ENCODE peak calls at places on chromosomes 12 and 14, in seven cellular contexts. O, C, W, B, V, R and J are unnamed samples.

GRCh38 chr12:29314421-29314820 is 66.6 kb downstream of the ERGIC2 start:
- DNase-seq in O (no peak), C (peak; percentile 69), W (no peak), B (peak; percentile 2), V (no peak), R (no peak), J (no peak)

GRCh38 chr12:48027183-48028002 is 23.1 kb upstream of the COL2A1 start:
- DNase-seq in O (no peak), C (no peak), W (no peak), B (no peak), V (no peak), R (no peak), J (no peak)

GRCh38 chr14:64804754-64805260 is 74.9 kb downstream of the SPTB start:
- DNase-seq in O (no peak), C (no peak), W (no peak), B (no peak), V (no peak), R (no peak), J (no peak)

GRCh38 chr14:95255487-95255886 is 64.2 kb downstream of the CLMN start:
- DNase-seq in O (peak; percentile 42), C (no peak), W (peak; percentile 84), B (no peak), V (no peak), R (peak; percentile 69), J (no peak)

GRCh38 chr14:90559811-90560492 is 163.1 kb downstream of the CALM1 start:
- DNase-seq in O (no peak), C (no peak), W (no peak), B (no peak), V (no peak), R (no peak), J (no peak)

GRCh38 chr14:24275524-24276139 is 4.2 kb upstream of the RABGGTA start:
- DNase-seq in O (no peak), C (no peak), W (no peak), B (no peak), V (no peak), R (no peak), J (no peak)

GRCh38 chr12:10165421-10165820 is 6.5 kb downstream of the OLR1 start:
- DNase-seq in O (no peak), C (no peak), W (no peak), B (no peak), V (no peak), R (no peak), J (no peak)

GRCh38 chr12:95637471-95638155 is 86.3 kb upstream of the USP44 start:
- DNase-seq in O (no peak), C (no peak), W (no peak), B (no peak), V (no peak), R (peak; percentile 81), J (peak; percentile 71)

GRCh38 chr14:22381751-22382150 is 207.3 kb downstream of the DAD1 start:
- DNase-seq in O (no peak), C (no peak), W (no peak), B (no peak), V (no peak), R (no peak), J (no peak)

GRCh38 chr14:105865904-105866840 is 339.8 kb downstream of the TMEM121 start:
- DNase-seq in O (no peak), C (no peak), W (no peak), B (no peak), V (no peak), R (no peak), J (no peak)

GRCh38 chr12:106564678-106565329 is 18.0 kb upstream of the RFX4 start:
- DNase-seq in O (no peak), C (no peak), W (no peak), B (no peak), V (no peak), R (no peak), J (no peak)

GRCh38 chr14:93778856-93779629 is 9.2 kb downstream of the PRIMA1 start:
- DNase-seq in O (no peak), C (no peak), W (no peak), B (no peak), V (no peak), R (no peak), J (no peak)

GRCh38 chr14:79972230-79972629 is 239.1 kb downstream of the DIO2 start:
- DNase-seq in O (no peak), C (no peak), W (no peak), B (no peak), V (no peak), R (peak; percentile 49), J (no peak)

GRCh38 chr14:28344381-28344780 is 422.2 kb upstream of the FOXG1 start:
- DNase-seq in O (no peak), C (no peak), W (no peak), B (no peak), V (no peak), R (peak; percentile 4), J (no peak)

GRCh38 chr12:28905220-28905940 is 243.7 kb upstream of the FAR2 start:
- DNase-seq in O (no peak), C (no peak), W (no peak), B (no peak), V (no peak), R (no peak), J (no peak)

GRCh38 chr14:99331796-99332195 is 59.8 kb upstream of the BCL11B start:
- DNase-seq in O (no peak), C (no peak), W (no peak), B (no peak), V (no peak), R (no peak), J (no peak)

GRCh38 chr14:55450539-55450938 is 10.1 kb upstream of the TBPL2 start:
- DNase-seq in O (no peak), C (no peak), W (no peak), B (no peak), V (no peak), R (no peak), J (no peak)

GRCh38 chr12:127170271-127171180 is 1096.4 kb upstream of the TMEM132C start:
- DNase-seq in O (no peak), C (no peak), W (no peak), B (no peak), V (no peak), R (no peak), J (no peak)

GRCh38 chr14:100129161-100129589 is 30.3 kb downstream of the DEGS2 start:
- DNase-seq in O (no peak), C (no peak), W (no peak), B (no peak), V (no peak), R (peak; percentile 24), J (no peak)

GRCh38 chr14:68145036-68145435 is 325.5 kb downstream of the RAD51B start:
- DNase-seq in O (no peak), C (no peak), W (no peak), B (no peak), V (no peak), R (no peak), J (no peak)

GRCh38 chr14:56794557-56795283 is 15.6 kb downstream of the OTX2 start:
- DNase-seq in O (no peak), C (no peak), W (no peak), B (no peak), V (no peak), R (no peak), J (no peak)

GRCh38 chr14:50040401-50040775 is 76.0 kb downstream of the VCPKMT start:
- DNase-seq in O (no peak), C (no peak), W (no peak), B (no peak), V (no peak), R (peak; percentile 76), J (no peak)

GRCh38 chr14:94447986-94448808 is 4.4 kb downstream of the SERPINA11 start:
- DNase-seq in O (peak; percentile 90), C (peak; percentile 1), W (no peak), B (no peak), V (no peak), R (no peak), J (no peak)

GRCh38 chr14:69054030-69054429 is 74.9 kb upstream of the ACTN1 start:
- DNase-seq in O (no peak), C (no peak), W (no peak), B (no peak), V (no peak), R (no peak), J (no peak)

GRCh38 chr14:22977684-22978486 is 4.5 kb downstream of the AJUBA start:
- DNase-seq in O (peak; percentile 34), C (no peak), W (peak; percentile 84), B (no peak), V (no peak), R (peak; percentile 57), J (peak; percentile 46)